ENCODE peak calls at places on chromosomes 7 and 10, in nine cellular contexts. I is renal cortical epithelial cell, D is NCI-H460, Q is psoas muscle, K is hepatic stellate cell, V is NCI-H1092 treated with DMSO at 0.1 percent for 48 hours, P is nucleus accumbens, L is GDM1, H is HTR-8/SVneo. O is an unnamed sample.

GRCh38 chr10:87991946-87992345 is 128.5 kb downstream of the PTEN start:
- DNase-seq in I (peak; percentile 47), D (no peak), Q (no peak), K (no peak), V (no peak), P (no peak), L (no peak), H (no peak), O (no peak)

GRCh38 chr10:78856421-78856820 is 212.3 kb upstream of the ZMIZ1 start:
- DNase-seq in I (no peak), D (no peak), Q (peak; percentile 90), K (no peak), V (no peak), P (peak; percentile 85), L (no peak), H (no peak), O (no peak)

GRCh38 chr7:92747041-92747835 is 89.1 kb downstream of the CDK6 start:
- DNase-seq in I (peak; percentile 84), D (no peak), Q (no peak), K (no peak), V (no peak), P (no peak), L (no peak), H (no peak), O (peak; percentile 33)

GRCh38 chr10:118966131-118967125 is 63.1 kb upstream of the NANOS1 start:
- DNase-seq in I (peak; percentile 67), D (no peak), Q (no peak), K (no peak), V (no peak), P (no peak), L (no peak), H (no peak), O (no peak)

GRCh38 chr7:158018061-158018796 is 569.4 kb downstream of the PTPRN2 start:
- DNase-seq in I (no peak), D (no peak), Q (no peak), K (no peak), V (peak; percentile 31), P (no peak), L (no peak), H (no peak), O (peak; percentile 24)

GRCh38 chr7:20329389-20330175 is 1.1 kb upstream of the ITGB8 start:
- DNase-seq in I (peak; percentile 95), D (peak; percentile 82), Q (peak; percentile 46), K (peak; percentile 54), V (peak; percentile 76), P (peak; percentile 47), L (no peak), H (peak; percentile 59), O (peak; percentile 91)

GRCh38 chr10:60944159-60944909 is at the start of gene RHOBTB1:
- DNase-seq in I (peak; percentile 57), D (peak; percentile 69), Q (peak; percentile 91), K (peak; percentile 69), V (peak; percentile 48), P (peak; percentile 23), L (no peak), H (peak; percentile 46), O (peak; percentile 86)

GRCh38 chr10:122864901-122865300 is 14.5 kb downstream of the FAM24B start:
- DNase-seq in I (peak; percentile 70), D (peak; percentile 49), Q (no peak), K (no peak), V (no peak), P (no peak), L (no peak), H (no peak), O (no peak)

GRCh38 chr10:120460191-120460590 is 3.2 kb downstream of the PLPP4 start:
- DNase-seq in I (peak; percentile 66), D (no peak), Q (no peak), K (no peak), V (no peak), P (no peak), L (no peak), H (no peak), O (no peak)

GRCh38 chr10:131770946-131771633 is 129.7 kb upstream of the PPP2R2D start:
- DNase-seq in I (no peak), D (no peak), Q (no peak), K (no peak), V (no peak), P (no peak), L (no peak), H (no peak), O (no peak)

GRCh38 chr10:11861341-11861740 is 38.2 kb downstream of the PROSER2 start:
- DNase-seq in I (no peak), D (no peak), Q (no peak), K (no peak), V (no peak), P (no peak), L (no peak), H (no peak), O (no peak)

O was measured in NCI-H69.